ENCODE peak calls at places on chromosomes 1 and 21, in nine cellular contexts. One of them, this sample, is unnamed.

GRCh38 chr1:27940297-27940696 is 5.5 kb downstream of the SMPDL3B start:
- DNase-seq in cardiac muscle cell: no peak
- DNase-seq in heart left ventricle: peak; percentile 63
- DNase-seq in right cardiac atrium: no peak
- DNase-seq in left ventricle myocardium inferior: peak; percentile 44
- DNase-seq in foreskin fibroblast: no peak
- DNase-seq in astrocyte of the cerebellum: no peak
- DNase-seq in cardiac fibroblast: peak; percentile 47
- DNase-seq in fibroblast of lung: peak; percentile 10
- DNase-seq in this sample: no peak

GRCh38 chr1:1318131-1318652 is 6.3 kb downstream of the INTS11 start:
- DNase-seq in cardiac muscle cell: no peak
- DNase-seq in heart left ventricle: peak; percentile 75
- DNase-seq in right cardiac atrium: peak; percentile 88
- DNase-seq in left ventricle myocardium inferior: peak; percentile 85
- DNase-seq in foreskin fibroblast: peak; percentile 90
- DNase-seq in astrocyte of the cerebellum: peak; percentile 94
- DNase-seq in cardiac fibroblast: peak; percentile 96
- DNase-seq in fibroblast of lung: peak; percentile 94
- DNase-seq in this sample: peak; percentile 96

GRCh38 chr21:34669149-34669879 is 520 bp downstream of the CLIC6 start:
- DNase-seq in cardiac muscle cell: peak; percentile 12
- DNase-seq in heart left ventricle: no peak
- DNase-seq in right cardiac atrium: peak; percentile 43
- DNase-seq in left ventricle myocardium inferior: no peak
- DNase-seq in foreskin fibroblast: no peak
- DNase-seq in astrocyte of the cerebellum: no peak
- DNase-seq in cardiac fibroblast: no peak
- DNase-seq in fibroblast of lung: no peak
- DNase-seq in this sample: no peak

GRCh38 chr1:101664726-101665125 is 332.0 kb downstream of the OLFM3 start:
- DNase-seq in cardiac muscle cell: no peak
- DNase-seq in heart left ventricle: no peak
- DNase-seq in right cardiac atrium: no peak
- DNase-seq in left ventricle myocardium inferior: no peak
- DNase-seq in foreskin fibroblast: no peak
- DNase-seq in astrocyte of the cerebellum: no peak
- DNase-seq in cardiac fibroblast: no peak
- DNase-seq in fibroblast of lung: no peak
- DNase-seq in this sample: no peak

GRCh38 chr21:42474982-42475381 is 21.0 kb downstream of the RSPH1 start:
- DNase-seq in cardiac muscle cell: no peak
- DNase-seq in heart left ventricle: no peak
- DNase-seq in right cardiac atrium: no peak
- DNase-seq in left ventricle myocardium inferior: no peak
- DNase-seq in foreskin fibroblast: peak; percentile 14
- DNase-seq in astrocyte of the cerebellum: no peak
- DNase-seq in cardiac fibroblast: no peak
- DNase-seq in fibroblast of lung: no peak
- DNase-seq in this sample: no peak

GRCh38 chr1:12708956-12709555 is 6.9 kb upstream of the AADACL3 start:
- DNase-seq in cardiac muscle cell: no peak
- DNase-seq in heart left ventricle: no peak
- DNase-seq in right cardiac atrium: no peak
- DNase-seq in left ventricle myocardium inferior: no peak
- DNase-seq in foreskin fibroblast: no peak
- DNase-seq in astrocyte of the cerebellum: no peak
- DNase-seq in cardiac fibroblast: peak; percentile 1
- DNase-seq in fibroblast of lung: no peak
- DNase-seq in this sample: no peak

GRCh38 chr1:89525169-89525855 is 683 bp downstream of the LRRC8B start:
- DNase-seq in cardiac muscle cell: peak; percentile 23
- DNase-seq in heart left ventricle: peak; percentile 45
- DNase-seq in right cardiac atrium: peak; percentile 61
- DNase-seq in left ventricle myocardium inferior: peak; percentile 26
- DNase-seq in foreskin fibroblast: no peak
- DNase-seq in astrocyte of the cerebellum: no peak
- DNase-seq in cardiac fibroblast: no peak
- DNase-seq in fibroblast of lung: peak; percentile 11
- DNase-seq in this sample: no peak

GRCh38 chr1:173479649-173480048 is 2.5 kb downstream of the PRDX6 start:
- DNase-seq in cardiac muscle cell: no peak
- DNase-seq in heart left ventricle: no peak
- DNase-seq in right cardiac atrium: no peak
- DNase-seq in left ventricle myocardium inferior: no peak
- DNase-seq in foreskin fibroblast: no peak
- DNase-seq in astrocyte of the cerebellum: no peak
- DNase-seq in cardiac fibroblast: peak; percentile 30
- DNase-seq in fibroblast of lung: peak; percentile 42
- DNase-seq in this sample: peak; percentile 44

GRCh38 chr1:179882253-179883039 is at the start of gene TOR1AIP1:
- DNase-seq in cardiac muscle cell: peak; percentile 98
- DNase-seq in heart left ventricle: peak; percentile 98
- DNase-seq in right cardiac atrium: peak; percentile 99
- DNase-seq in left ventricle myocardium inferior: peak; percentile 96
- DNase-seq in foreskin fibroblast: peak; percentile 98
- DNase-seq in astrocyte of the cerebellum: peak; percentile 95
- DNase-seq in cardiac fibroblast: peak; percentile 98
- DNase-seq in fibroblast of lung: peak; percentile 97
- DNase-seq in this sample: peak; percentile 99

GRCh38 chr21:36513430-36513829 is 33.5 kb upstream of the CLDN14 start:
- DNase-seq in cardiac muscle cell: no peak
- DNase-seq in heart left ventricle: no peak
- DNase-seq in right cardiac atrium: no peak
- DNase-seq in left ventricle myocardium inferior: no peak
- DNase-seq in foreskin fibroblast: no peak
- DNase-seq in astrocyte of the cerebellum: no peak
- DNase-seq in cardiac fibroblast: no peak
- DNase-seq in fibroblast of lung: no peak
- DNase-seq in this sample: no peak

GRCh38 chr1:110674337-110675059 is at the start of gene KCNA3:
- DNase-seq in cardiac muscle cell: peak; percentile 65
- DNase-seq in heart left ventricle: peak; percentile 50
- DNase-seq in right cardiac atrium: peak; percentile 75
- DNase-seq in left ventricle myocardium inferior: peak; percentile 19
- DNase-seq in foreskin fibroblast: peak; percentile 16
- DNase-seq in astrocyte of the cerebellum: no peak
- DNase-seq in cardiac fibroblast: no peak
- DNase-seq in fibroblast of lung: no peak
- DNase-seq in this sample: no peak

GRCh38 chr1:47444578-47445465 is 7.0 kb downstream of the FOXD2 start:
- DNase-seq in cardiac muscle cell: peak; percentile 55
- DNase-seq in heart left ventricle: peak; percentile 27
- DNase-seq in right cardiac atrium: peak; percentile 70
- DNase-seq in left ventricle myocardium inferior: no peak
- DNase-seq in foreskin fibroblast: no peak
- DNase-seq in astrocyte of the cerebellum: no peak
- DNase-seq in cardiac fibroblast: peak; percentile 27
- DNase-seq in fibroblast of lung: no peak
- DNase-seq in this sample: peak; percentile 29

GRCh38 chr1:175000697-175001187 is 995 bp downstream of the CACYBP start:
- DNase-seq in cardiac muscle cell: no peak
- DNase-seq in heart left ventricle: no peak
- DNase-seq in right cardiac atrium: no peak
- DNase-seq in left ventricle myocardium inferior: no peak
- DNase-seq in foreskin fibroblast: no peak
- DNase-seq in astrocyte of the cerebellum: no peak
- DNase-seq in cardiac fibroblast: peak; percentile 43
- DNase-seq in fibroblast of lung: peak; percentile 18
- DNase-seq in this sample: peak; percentile 15

GRCh38 chr1:111184648-111185047 is 15.8 kb downstream of the DENND2D start:
- DNase-seq in cardiac muscle cell: no peak
- DNase-seq in heart left ventricle: no peak
- DNase-seq in right cardiac atrium: no peak
- DNase-seq in left ventricle myocardium inferior: no peak
- DNase-seq in foreskin fibroblast: no peak
- DNase-seq in astrocyte of the cerebellum: no peak
- DNase-seq in cardiac fibroblast: no peak
- DNase-seq in fibroblast of lung: no peak
- DNase-seq in this sample: no peak

GRCh38 chr1:118360817-118361216 is 175.8 kb upstream of the SPAG17 start:
- DNase-seq in cardiac muscle cell: no peak
- DNase-seq in heart left ventricle: no peak
- DNase-seq in right cardiac atrium: no peak
- DNase-seq in left ventricle myocardium inferior: no peak
- DNase-seq in foreskin fibroblast: peak; percentile 30
- DNase-seq in astrocyte of the cerebellum: peak; percentile 67
- DNase-seq in cardiac fibroblast: peak; percentile 78
- DNase-seq in fibroblast of lung: peak; percentile 72
- DNase-seq in this sample: peak; percentile 45

GRCh38 chr1:95953668-95954067 is 719.7 kb downstream of the RWDD3 start:
- DNase-seq in cardiac muscle cell: no peak
- DNase-seq in heart left ventricle: no peak
- DNase-seq in right cardiac atrium: no peak
- DNase-seq in left ventricle myocardium inferior: no peak
- DNase-seq in foreskin fibroblast: no peak
- DNase-seq in astrocyte of the cerebellum: no peak
- DNase-seq in cardiac fibroblast: no peak
- DNase-seq in fibroblast of lung: no peak
- DNase-seq in this sample: no peak

GRCh38 chr1:206714331-206715058 is 29.8 kb downstream of the MAPKAPK2 start:
- DNase-seq in cardiac muscle cell: no peak
- DNase-seq in heart left ventricle: no peak
- DNase-seq in right cardiac atrium: no peak
- DNase-seq in left ventricle myocardium inferior: no peak
- DNase-seq in foreskin fibroblast: peak; percentile 55
- DNase-seq in astrocyte of the cerebellum: no peak
- DNase-seq in cardiac fibroblast: peak; percentile 64
- DNase-seq in fibroblast of lung: peak; percentile 56
- DNase-seq in this sample: no peak
- H3K4me3 ChIP-seq in cardiac muscle cell: no peak overlapping the region
- H3K4me3 ChIP-seq in heart left ventricle: no peak overlapping the region
- H3K4me3 ChIP-seq in right cardiac atrium: no peak overlapping the region
- H3K4me3 ChIP-seq in left ventricle myocardium inferior: no peak overlapping the region
- H3K4me3 ChIP-seq in foreskin fibroblast: no peak overlapping the region
- H3K4me3 ChIP-seq in astrocyte of the cerebellum: no peak overlapping the region
- H3K4me3 ChIP-seq in cardiac fibroblast: no peak overlapping the region
- H3K4me3 ChIP-seq in fibroblast of lung: no peak overlapping the region
- H3K4me3 ChIP-seq in this sample: no peak overlapping the region

DNA sequence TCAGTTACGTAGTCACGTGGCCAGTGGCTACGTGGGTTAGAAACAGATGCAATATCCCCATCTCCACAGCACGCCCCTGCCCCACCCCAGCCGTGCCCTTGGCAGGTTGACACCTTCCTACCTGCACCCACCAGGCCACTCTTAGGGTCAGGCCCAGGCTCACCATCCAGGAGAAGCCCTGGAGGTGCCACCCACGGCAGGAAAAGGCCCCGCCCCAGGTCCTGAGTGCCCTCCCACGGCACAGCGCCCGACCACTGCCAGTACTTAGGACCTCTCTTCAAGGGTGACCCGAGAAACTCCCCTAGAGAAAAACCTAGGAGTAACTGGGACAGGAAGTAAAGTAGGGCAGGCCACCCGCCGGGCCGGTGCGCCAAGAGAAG is 1.5 kb downstream of the C1orf35 start:
- DNase-seq in cardiac muscle cell: no peak
- DNase-seq in heart left ventricle: no peak
- DNase-seq in right cardiac atrium: no peak
- DNase-seq in left ventricle myocardium inferior: no peak
- DNase-seq in foreskin fibroblast: no peak
- DNase-seq in astrocyte of the cerebellum: no peak
- DNase-seq in cardiac fibroblast: no peak
- DNase-seq in fibroblast of lung: no peak
- DNase-seq in this sample: no peak
- H3K4me3 ChIP-seq in cardiac muscle cell: peak overlapping the region; percentile 92
- H3K4me3 ChIP-seq in heart left ventricle: no peak overlapping the region
- H3K4me3 ChIP-seq in right cardiac atrium: no peak overlapping the region
- H3K4me3 ChIP-seq in left ventricle myocardium inferior: peak overlapping the region; percentile 75
- H3K4me3 ChIP-seq in foreskin fibroblast: peak overlapping the region; percentile 88
- H3K4me3 ChIP-seq in astrocyte of the cerebellum: peak overlapping the region; percentile 83
- H3K4me3 ChIP-seq in cardiac fibroblast: peak overlapping the region; percentile 93
- H3K4me3 ChIP-seq in fibroblast of lung: peak overlapping the region; percentile 64
- H3K4me3 ChIP-seq in this sample: peak overlapping the region; percentile 87

GRCh38 chr1:41853907-41854306 is 64.8 kb downstream of the HIVEP3 start:
- DNase-seq in cardiac muscle cell: no peak
- DNase-seq in heart left ventricle: no peak
- DNase-seq in right cardiac atrium: no peak
- DNase-seq in left ventricle myocardium inferior: no peak
- DNase-seq in foreskin fibroblast: no peak
- DNase-seq in astrocyte of the cerebellum: no peak
- DNase-seq in cardiac fibroblast: no peak
- DNase-seq in fibroblast of lung: no peak
- DNase-seq in this sample: no peak
- H3K4me3 ChIP-seq in cardiac muscle cell: no peak overlapping the region
- H3K4me3 ChIP-seq in heart left ventricle: no peak overlapping the region
- H3K4me3 ChIP-seq in right cardiac atrium: no peak overlapping the region
- H3K4me3 ChIP-seq in left ventricle myocardium inferior: no peak overlapping the region
- H3K4me3 ChIP-seq in foreskin fibroblast: no peak overlapping the region
- H3K4me3 ChIP-seq in astrocyte of the cerebellum: no peak overlapping the region
- H3K4me3 ChIP-seq in cardiac fibroblast: no peak overlapping the region
- H3K4me3 ChIP-seq in fibroblast of lung: no peak overlapping the region
- H3K4me3 ChIP-seq in this sample: no peak overlapping the region

GRCh38 chr1:168513656-168514404 is 30.0 kb downstream of the XCL2 start:
- DNase-seq in cardiac muscle cell: no peak
- DNase-seq in heart left ventricle: no peak
- DNase-seq in right cardiac atrium: no peak
- DNase-seq in left ventricle myocardium inferior: no peak
- DNase-seq in foreskin fibroblast: no peak
- DNase-seq in astrocyte of the cerebellum: no peak
- DNase-seq in cardiac fibroblast: peak; percentile 11
- DNase-seq in fibroblast of lung: no peak
- DNase-seq in this sample: peak; percentile 57
- H3K4me3 ChIP-seq in cardiac muscle cell: no peak overlapping the region
- H3K4me3 ChIP-seq in heart left ventricle: no peak overlapping the region
- H3K4me3 ChIP-seq in right cardiac atrium: no peak overlapping the region
- H3K4me3 ChIP-seq in left ventricle myocardium inferior: no peak overlapping the region
- H3K4me3 ChIP-seq in foreskin fibroblast: no peak overlapping the region
- H3K4me3 ChIP-seq in astrocyte of the cerebellum: no peak overlapping the region
- H3K4me3 ChIP-seq in cardiac fibroblast: no peak overlapping the region
- H3K4me3 ChIP-seq in fibroblast of lung: no peak overlapping the region
- H3K4me3 ChIP-seq in this sample: no peak overlapping the region

DNA sequence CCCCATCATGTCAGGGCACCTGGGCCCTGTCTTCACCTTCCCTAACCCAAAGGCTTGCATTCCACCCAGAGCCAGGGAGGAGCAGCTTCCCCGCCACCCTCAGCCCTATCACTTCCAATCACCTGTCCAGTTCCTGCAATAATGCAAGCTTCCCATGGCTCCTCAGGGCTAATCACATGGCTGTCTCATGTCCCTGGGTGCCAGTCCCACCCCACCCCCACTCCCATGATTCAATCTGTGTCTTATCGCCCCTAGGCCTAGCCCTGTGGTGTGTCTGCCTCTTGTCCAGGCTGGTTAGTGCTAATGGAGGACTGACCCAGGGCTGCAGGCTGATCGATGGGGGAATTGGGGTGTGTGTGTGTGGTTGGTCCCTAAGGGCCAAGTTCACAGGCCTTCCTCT is 11.0 kb upstream of the PEAR1 start:
- DNase-seq in cardiac muscle cell: no peak
- DNase-seq in heart left ventricle: no peak
- DNase-seq in right cardiac atrium: no peak
- DNase-seq in left ventricle myocardium inferior: no peak
- DNase-seq in foreskin fibroblast: no peak
- DNase-seq in astrocyte of the cerebellum: no peak
- DNase-seq in cardiac fibroblast: no peak
- DNase-seq in fibroblast of lung: no peak
- DNase-seq in this sample: no peak
- H3K4me3 ChIP-seq in cardiac muscle cell: no peak overlapping the region
- H3K4me3 ChIP-seq in heart left ventricle: no peak overlapping the region
- H3K4me3 ChIP-seq in right cardiac atrium: no peak overlapping the region
- H3K4me3 ChIP-seq in left ventricle myocardium inferior: no peak overlapping the region
- H3K4me3 ChIP-seq in foreskin fibroblast: no peak overlapping the region
- H3K4me3 ChIP-seq in astrocyte of the cerebellum: no peak overlapping the region
- H3K4me3 ChIP-seq in cardiac fibroblast: no peak overlapping the region
- H3K4me3 ChIP-seq in fibroblast of lung: no peak overlapping the region
- H3K4me3 ChIP-seq in this sample: no peak overlapping the region

This sample was measured in fibroblast of pulmonary artery.